ENCODE peak calls at places on chromosomes 1 and 21, in eight cellular contexts. G, T, N, I, Z, P, Y and L are unnamed samples.

GRCh38 chr21:45724345-45724961 is 80.9 kb downstream of the PCBP3 start:
- DNase-seq in G (no peak), T (no peak), N (no peak), I (no peak), Z (no peak), P (no peak), Y (no peak), L (no peak)

GRCh38 chr21:45590726-45591618 is 48.7 kb upstream of the SLC19A1 start:
- DNase-seq in G (no peak), T (peak; percentile 37), N (peak; percentile 5), I (peak; percentile 10), Z (no peak), P (no peak), Y (peak; percentile 48), L (peak; percentile 73)

GRCh38 chr1:38046333-38046883 is at the start of gene POU3F1:
- DNase-seq in G (no peak), T (no peak), N (no peak), I (no peak), Z (no peak), P (no peak), Y (no peak), L (no peak)

GRCh38 chr1:27400035-27400962 is 7.9 kb downstream of the GPR3 start:
- DNase-seq in G (no peak), T (no peak), N (no peak), I (no peak), Z (no peak), P (no peak), Y (no peak), L (no peak)

GRCh38 chr1:62906428-62906886 is 122.5 kb downstream of the ATG4C start:
- DNase-seq in G (no peak), T (no peak), N (no peak), I (peak; percentile 3), Z (no peak), P (no peak), Y (no peak), L (no peak)

GRCh38 chr1:12179111-12179519 is 12.3 kb downstream of the TNFRSF1B start:
- DNase-seq in G (no peak), T (no peak), N (peak; percentile 14), I (no peak), Z (peak; percentile 85), P (no peak), Y (no peak), L (no peak)

GRCh38 chr1:242225770-242226573 is 227.1 kb upstream of the MAP1LC3C start:
- DNase-seq in G (no peak), T (no peak), N (peak; percentile 42), I (no peak), Z (peak; percentile 3), P (no peak), Y (peak; percentile 33), L (no peak)

GRCh38 chr1:8202182-8202905 is 115.6 kb upstream of the SLC45A1 start:
- DNase-seq in G (peak; percentile 64), T (peak; percentile 83), N (peak; percentile 74), I (no peak), Z (peak; percentile 95), P (peak; percentile 70), Y (no peak), L (peak; percentile 73)

GRCh38 chr1:18635833-18636671 is 5.4 kb downstream of the PAX7 start:
- DNase-seq in G (no peak), T (no peak), N (peak; percentile 46), I (no peak), Z (no peak), P (no peak), Y (no peak), L (no peak)

GRCh38 chr21:30234643-30235042 is 18.7 kb upstream of the CLDN8 start:
- DNase-seq in G (no peak), T (no peak), N (peak; percentile 95), I (no peak), Z (no peak), P (no peak), Y (no peak), L (no peak)

GRCh38 chr1:226953175-226953800 is 13.2 kb downstream of the COQ8A start:
- DNase-seq in G (no peak), T (no peak), N (no peak), I (no peak), Z (no peak), P (no peak), Y (no peak), L (no peak)

DNA sequence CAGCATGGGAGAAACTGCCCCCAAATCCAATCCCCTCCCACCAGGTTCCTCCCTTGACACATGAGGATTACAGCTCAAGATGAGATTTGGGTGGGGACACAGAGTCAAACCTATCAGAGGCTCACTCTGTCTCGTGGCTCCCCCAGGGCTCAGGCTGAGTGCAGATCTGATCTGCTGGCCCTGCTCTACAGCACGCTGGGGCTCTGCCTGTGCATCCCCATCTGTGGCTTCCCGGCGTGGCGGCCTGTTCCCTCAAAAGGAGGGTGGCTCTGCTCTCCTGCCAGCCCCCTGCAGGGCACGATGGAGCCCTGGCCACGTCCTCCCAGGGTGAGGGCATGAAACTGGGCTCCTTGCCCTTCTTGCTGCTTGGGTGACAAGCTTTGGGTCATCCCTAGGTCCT is 19.8 kb upstream of the SMYD3 start:
- DNase-seq in G (no peak), T (no peak), N (no peak), I (no peak), Z (no peak), P (no peak), Y (no peak), L (no peak)
- TF ChIP-seq CTCF in G (no peak), T (no peak), N (no peak), I (no peak), Z (no peak), P (no peak), Y (no peak), L (no peak)

DNA sequence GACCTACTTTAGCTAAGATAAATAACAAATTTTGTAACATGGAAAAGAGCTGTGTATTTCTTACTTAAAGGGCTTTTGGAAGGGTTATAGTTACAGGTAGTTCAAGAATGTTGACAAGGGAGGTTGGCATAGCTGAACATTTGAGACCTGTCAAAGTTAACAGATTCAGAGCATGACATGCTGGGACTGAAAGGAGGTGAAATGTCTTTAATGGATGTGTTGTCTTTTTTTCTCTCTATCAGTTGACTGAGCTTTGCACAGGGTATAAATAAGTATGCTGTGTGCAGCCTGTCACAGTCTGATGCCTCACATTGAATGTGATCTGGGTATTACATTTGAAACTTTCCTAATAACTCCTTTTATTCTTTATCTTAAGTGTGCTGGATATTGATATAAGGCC is 411.9 kb upstream of the ZP4 start:
- DNase-seq in G (no peak), T (no peak), N (no peak), I (no peak), Z (no peak), P (no peak), Y (no peak), L (no peak)
- H3K9me3 ChIP-seq in G (no peaks in the 10 kb centered on the region), T (no peaks in the 10 kb centered on the region), N (no peaks in the 10 kb centered on the region), I (no peaks in the 10 kb centered on the region), Z (no peaks in the 10 kb centered on the region), P (peaks cover 7% of the 10 kb centered on the region), Y (no peaks in the 10 kb centered on the region), L (no peaks in the 10 kb centered on the region)

GRCh38 chr1:1229770-1230169 is 2.0 kb downstream of the SDF4 start:
- DNase-seq in G (no peak), T (no peak), N (no peak), I (no peak), Z (no peak), P (no peak), Y (no peak), L (no peak)

GRCh38 chr1:1231400-1232223 is at the start of gene SDF4:
- DNase-seq in G (peak; percentile 96), T (peak; percentile 95), N (peak; percentile 95), I (peak; percentile 97), Z (peak; percentile 95), P (peak; percentile 98), Y (peak; percentile 72), L (peak; percentile 99)

GRCh38 chr1:1228596-1229321 is 3.0 kb downstream of the SDF4 start:
- DNase-seq in G (no peak), T (no peak), N (no peak), I (no peak), Z (no peak), P (no peak), Y (no peak), L (no peak)

GRCh38 chr1:1232224-1232800 is at the start of gene B3GALT6:
- DNase-seq in G (no peak), T (no peak), N (no peak), I (no peak), Z (peak; percentile 27), P (no peak), Y (no peak), L (no peak)

DNA sequence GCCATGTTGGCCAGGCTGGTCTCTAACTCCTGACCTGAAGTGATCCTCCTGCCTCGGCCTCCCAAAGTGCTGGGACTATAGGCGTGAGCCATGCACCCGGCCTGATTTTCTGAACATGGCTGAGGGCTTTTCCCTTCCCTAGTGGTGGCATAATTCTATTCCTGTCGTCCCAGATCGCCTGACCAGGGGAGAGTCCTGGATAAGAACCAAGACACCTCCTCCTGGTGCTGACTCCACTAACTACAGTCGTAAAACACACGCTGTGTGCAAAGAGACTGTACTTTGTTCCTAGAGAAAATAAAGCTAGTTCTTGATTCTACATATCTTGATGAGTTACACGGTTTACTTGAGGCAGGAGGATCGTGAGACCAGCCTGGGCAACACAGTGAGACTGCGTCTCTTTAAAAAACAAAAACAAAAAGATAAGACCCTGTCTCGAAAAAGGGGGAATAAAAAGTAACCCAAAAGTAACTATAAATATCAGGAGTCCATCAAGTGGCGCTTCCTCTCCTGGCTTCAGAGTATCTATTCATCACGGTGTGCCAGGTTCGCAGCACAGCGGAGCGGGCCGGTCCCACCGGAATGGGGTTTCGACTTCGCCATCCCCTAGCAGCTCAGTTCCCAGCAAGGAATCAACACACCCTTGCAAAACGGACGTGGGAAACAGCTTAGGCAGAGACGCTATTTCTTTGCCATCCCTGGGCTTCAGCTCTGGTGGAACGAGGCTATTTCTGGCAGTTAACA is 973 bp downstream of the SDF4 start:
- DNase-seq in G (peak; percentile 77), T (no peak), N (peak; percentile 61), I (no peak), Z (peak; percentile 69), P (no peak), Y (no peak), L (no peak)
- TF ChIP-seq CTCF in G (no peak), T (no peak), N (peak; percentile 28), I (peak; percentile 31), Z (peak; percentile 28), P (no peak), Y (peak; percentile 18), L (no peak)

DNA sequence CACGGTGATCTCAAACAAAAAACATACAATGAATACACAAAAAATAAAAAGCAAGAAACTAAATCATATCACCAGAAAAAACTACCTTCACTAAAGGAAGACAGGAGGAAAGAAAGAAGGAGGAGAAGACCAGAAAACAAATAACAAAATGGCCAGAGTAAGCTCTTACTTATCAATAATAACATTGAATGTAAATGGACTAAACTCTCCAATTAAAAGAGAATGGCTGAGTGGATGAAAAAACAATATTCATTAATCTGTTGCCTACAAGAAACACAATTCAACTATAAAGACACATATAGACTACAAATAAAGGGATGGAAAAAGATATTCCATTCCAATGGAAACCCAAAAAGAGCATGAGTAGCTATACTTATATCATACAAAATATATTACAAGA is 27.2 kb downstream of the LRIF1 start:
- DNase-seq in G (no peak), T (no peak), N (no peak), I (no peak), Z (no peak), P (no peak), Y (no peak), L (no peak)
- H3K9me3 ChIP-seq in G (no peaks in the 10 kb centered on the region), T (no peaks in the 10 kb centered on the region), N (peaks cover 3% of the 10 kb centered on the region), I (no peaks in the 10 kb centered on the region), Z (no peaks in the 10 kb centered on the region), P (peaks cover 34% of the 10 kb centered on the region), Y (no peaks in the 10 kb centered on the region), L (no peaks in the 10 kb centered on the region)